ENCODE peak calls at places on chromosomes 5 and 9, in five cellular contexts. V is kidney, J is heart right ventricle, N is lower lobe of right lung, Z is psoas muscle. U is an unnamed sample.
A peak's percentile ranks its signal among the peaks of the same experiment; 100 is the strongest.

GRCh38 chr9:91837982-91838731 is 111.9 kb downstream of the ROR2 start:
- DNase-seq in J (peak; percentile 31), N (peak; percentile 82), V (peak; percentile 83), Z (no peak), U (peak; percentile 72)

GRCh38 chr9:114406441-114406840 is 18.7 kb upstream of the AKNA start:
- DNase-seq in V (no peak), N (no peak), J (no peak), Z (no peak), U (no peak)

GRCh38 chr9:75086443-75087278 is 1.3 kb downstream of the NMRK1 start:
- DNase-seq in Z (no peak), V (no peak), J (no peak), N (peak; percentile 64), U (no peak)

GRCh38 chr5:150147580-150148407 is 7.9 kb downstream of the PDGFRB start:
- DNase-seq in V (no peak), J (no peak), N (no peak), Z (no peak), U (no peak)

GRCh38 chr5:170451764-170452365 is 52.0 kb upstream of the KCNIP1 start:
- DNase-seq in J (no peak), N (no peak), V (no peak), Z (no peak), U (peak; percentile 78)

GRCh38 chr9:3758816-3759576 is 233.2 kb upstream of the RFX3 start:
- DNase-seq in Z (no peak), V (no peak), J (no peak), N (no peak), U (peak; percentile 13)

GRCh38 chr5:140011297-140011802 is 31.7 kb downstream of the NRG2 start:
- DNase-seq in N (no peak), Z (peak; percentile 92), V (no peak), J (peak; percentile 63), U (peak; percentile 2)

GRCh38 chr5:179763215-179763945 is 30.4 kb upstream of the LTC4S start:
- DNase-seq in V (no peak), J (peak; percentile 71), N (peak; percentile 60), Z (peak; percentile 56), U (peak; percentile 89)

GRCh38 chr5:7808998-7809397 is 41.9 kb downstream of the CFAP90 start:
- DNase-seq in N (no peak), J (no peak), Z (no peak), V (no peak), U (no peak)

GRCh38 chr9:17580119-17580518 is 1.3 kb downstream of the SH3GL2 start:
- DNase-seq in Z (no peak), V (no peak), J (no peak), N (no peak), U (no peak)
- H3K4me3 ChIP-seq in Z (no peak overlapping the region), V (no peak overlapping the region), J (no peak overlapping the region), N (no peak overlapping the region), U (no peak overlapping the region)

GRCh38 chr9:134204991-134205578 is 40.7 kb upstream of the RNU6ATAC start:
- DNase-seq in Z (peak; percentile 54), N (peak; percentile 24), J (peak; percentile 57), V (peak; percentile 77), U (peak; percentile 31)

GRCh38 chr9:134204041-134204440 is 39.7 kb upstream of the RNU6ATAC start:
- DNase-seq in V (peak; percentile 22), J (no peak), Z (peak; percentile 27), N (peak; percentile 10), U (no peak)

GRCh38 chr9:134203224-134203623 is 38.9 kb upstream of the RNU6ATAC start:
- DNase-seq in J (no peak), V (no peak), Z (no peak), N (no peak), U (no peak)

GRCh38 chr9:134206317-134207300 is 42.2 kb upstream of the RNU6ATAC start:
- DNase-seq in V (peak; percentile 70), J (no peak), N (peak; percentile 24), Z (peak; percentile 52), U (no peak)

DNA sequence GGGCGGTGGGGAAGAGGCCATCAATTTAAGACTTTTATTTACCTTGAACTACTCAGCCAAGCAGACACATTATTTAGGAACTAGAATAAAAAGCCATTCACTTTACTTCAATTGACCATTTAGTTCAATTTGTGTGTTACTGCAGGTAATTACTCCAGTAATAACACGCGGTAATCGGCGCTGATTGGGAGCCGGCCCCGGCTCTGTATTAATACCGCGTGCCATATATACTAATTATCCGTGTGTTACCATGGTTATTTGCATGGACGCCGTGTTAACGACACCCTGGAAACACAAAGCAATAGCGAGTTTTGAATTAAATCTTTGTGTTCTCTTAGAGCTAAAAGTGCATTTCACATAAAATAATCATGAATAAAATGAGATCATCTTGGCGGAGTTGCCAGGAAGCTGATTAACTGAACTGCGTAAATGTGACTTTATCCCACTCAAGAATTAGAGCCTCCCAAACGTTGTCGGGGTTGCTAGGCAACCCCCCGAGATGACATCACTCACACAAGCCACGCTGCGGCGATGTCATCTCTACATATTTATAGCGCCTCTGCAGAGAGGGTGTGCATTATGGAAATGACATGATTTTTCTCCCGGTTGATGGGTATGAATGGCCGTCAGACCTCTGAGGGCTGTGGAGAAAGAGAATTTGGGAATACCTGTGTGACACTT is 41.4 kb upstream of the RNU6ATAC start:
- DNase-seq in J (peak; percentile 77), Z (peak; percentile 83), V (peak; percentile 88), N (peak; percentile 16), U (peak; percentile 88)
- TF ChIP-seq CTCF in J (no peak), Z (no peak), V (no peak), N (no peak), U (no peak)

GRCh38 chr9:127937046-127937382 is 640 bp downstream of the DPM2 start:
- DNase-seq in N (no peak), Z (no peak), J (no peak), V (no peak), U (no peak)

GRCh38 chr9:127934248-127934647 is 3.4 kb downstream of the DPM2 start:
- DNase-seq in N (no peak), Z (no peak), J (no peak), V (peak; percentile 31), U (no peak)

GRCh38 chr9:127936347-127936852 is 1.3 kb downstream of the DPM2 start:
- DNase-seq in N (no peak), J (no peak), Z (no peak), V (no peak), U (no peak)

GRCh38 chr9:127934986-127935385 is 2.7 kb downstream of the DPM2 start:
- DNase-seq in Z (no peak), J (no peak), N (no peak), V (no peak), U (no peak)

DNA sequence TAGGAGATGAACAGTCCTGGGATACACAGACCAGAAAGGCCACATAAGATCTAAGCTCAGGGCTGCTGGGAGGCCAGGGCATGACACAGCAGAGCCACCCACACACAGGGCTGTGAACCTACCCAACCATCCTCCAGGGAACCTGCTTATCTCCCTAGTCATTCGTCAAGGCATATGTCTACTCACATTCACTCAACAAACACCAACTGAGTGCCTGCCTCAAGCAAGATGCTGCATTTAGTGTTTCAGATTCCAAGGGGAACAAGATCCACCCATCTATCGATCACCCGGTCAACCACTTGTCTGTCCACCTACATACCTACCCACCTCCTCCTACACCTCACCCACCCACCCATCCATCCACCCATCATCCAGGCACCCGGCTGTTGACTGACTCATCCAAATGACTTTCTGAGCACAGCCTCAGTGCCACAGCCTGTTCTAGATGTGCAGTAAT is 1.9 kb downstream of the DPM2 start:
- DNase-seq in J (no peak), Z (no peak), V (no peak), N (no peak), U (no peak)
- H3K4me3 ChIP-seq in J (no peak overlapping the region), Z (no peak overlapping the region), V (no peak overlapping the region), N (no peak overlapping the region), U (no peak overlapping the region)

GRCh38 chr9:84556556-84556955 is 113.0 kb upstream of the NTRK2 start:
- DNase-seq in V (no peak), J (no peak), N (no peak), Z (no peak), U (no peak)

GRCh38 chr9:84557751-84558150 is 111.8 kb upstream of the NTRK2 start:
- DNase-seq in Z (no peak), V (no peak), J (no peak), N (no peak), U (no peak)

DNA sequence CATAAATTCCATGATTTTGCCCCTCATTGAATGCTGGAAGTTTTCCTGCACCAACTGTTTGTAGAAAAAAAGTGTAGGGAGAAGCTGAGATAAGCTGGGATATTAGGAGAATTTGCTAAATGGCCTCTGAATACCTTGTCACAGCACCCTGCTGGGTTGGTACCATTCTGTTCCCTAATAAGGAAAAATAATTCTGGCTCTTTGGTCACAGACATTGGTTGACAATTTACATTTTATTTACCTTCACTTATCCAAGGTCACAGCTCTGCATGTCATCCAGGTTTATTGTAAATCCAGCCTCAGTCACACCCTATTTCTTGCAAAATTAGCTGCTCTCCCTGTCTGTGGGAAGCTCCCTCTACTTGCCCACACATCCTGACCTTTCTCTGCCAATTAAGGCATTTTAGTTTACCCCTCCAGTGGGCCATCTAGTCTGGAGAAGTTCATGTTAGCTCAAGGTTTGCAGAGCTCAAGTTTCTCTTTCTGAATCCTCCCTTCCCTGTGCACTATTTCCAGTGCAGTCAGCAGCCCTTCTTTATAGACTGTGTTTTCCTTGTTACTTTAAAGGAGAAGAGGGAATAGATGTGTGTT is 115.4 kb upstream of the NTRK2 start:
- DNase-seq in Z (no peak), V (no peak), J (no peak), N (no peak), U (no peak)
- TF ChIP-seq CTCF in Z (no peak), V (no peak), J (no peak), N (no peak), U (no peak)

GRCh38 chr5:40485021-40485998 is 194.4 kb upstream of the PTGER4 start:
- DNase-seq in Z (no peak), N (no peak), J (no peak), V (no peak), U (no peak)
- H3K4me3 ChIP-seq in Z (no peak overlapping the region), N (no peak overlapping the region), J (no peak overlapping the region), V (no peak overlapping the region), U (no peak overlapping the region)

GRCh38 chr5:56289602-56289987 is 56.5 kb upstream of the ANKRD55 start:
- DNase-seq in J (no peak), V (no peak), Z (no peak), N (no peak), U (no peak)
- TF ChIP-seq CTCF in J (no peak), V (no peak), Z (no peak), N (no peak), U (no peak)

DNA sequence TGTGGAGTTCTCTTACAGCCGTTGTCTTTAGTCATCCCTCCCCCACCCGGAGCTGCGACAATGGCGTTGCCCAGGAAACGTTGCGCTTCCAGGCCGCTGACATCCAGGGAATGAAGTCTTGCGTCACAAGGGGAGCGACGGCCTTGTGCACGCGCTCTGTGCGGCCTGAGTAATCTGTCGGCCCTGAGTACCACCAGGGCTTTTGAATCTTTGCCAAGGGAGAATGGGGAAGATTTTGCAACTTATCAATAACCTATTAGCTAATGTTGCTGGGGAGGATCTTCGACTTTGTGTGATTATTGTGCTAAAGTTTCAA is at the start of gene SOX30:
- DNase-seq in J (no peak), Z (no peak), V (no peak), N (no peak), U (no peak)
- H3K4me3 ChIP-seq in J (peak within 1 kb of the TSS; percentile 55), Z (peak within 1 kb of the TSS; percentile 60), V (no peak within 1 kb of the TSS), N (peak within 1 kb of the TSS; percentile 53), U (peak within 1 kb of the TSS; percentile 37)

U was measured in fibroblast of pulmonary artery.